ENCODE peak calls at places on chromosomes 16 and 17, in ten cellular contexts. X, Y, I, D, V, C, F, R, O and Z are unnamed samples.
A peak's percentile ranks its signal among the peaks of the same experiment; 100 is the strongest.

GRCh38 chr16:29745853-29746345 is at the start of gene C16orf54:
- DNase-seq in F (no peak), I (peak; percentile 95), O (peak; percentile 78), C (no peak), R (peak; percentile 92), D (no peak), X (peak; percentile 74), V (peak; percentile 96), Y (no peak), Z (peak; percentile 81)

GRCh38 chr17:54974758-54975157 is 6.2 kb downstream of the STXBP4 start:
- DNase-seq in I (no peak), D (no peak), X (no peak), F (no peak), Y (no peak), V (no peak), O (no peak), R (no peak), C (no peak), Z (no peak)

GRCh38 chr16:26905336-26905735 is 161.4 kb upstream of the C16orf82 start:
- DNase-seq in F (no peak), R (no peak), V (no peak), O (no peak), X (no peak), I (no peak), D (no peak), Y (no peak), C (no peak), Z (no peak)

GRCh38 chr17:79581306-79581932 is 29.4 kb downstream of the RBFOX3 start:
- DNase-seq in O (no peak), R (no peak), C (peak; percentile 14), D (no peak), Y (no peak), F (no peak), V (no peak), X (no peak), I (no peak), Z (no peak)

GRCh38 chr17:77210331-77210730 is 69.6 kb downstream of the SEC14L1 start:
- DNase-seq in C (no peak), V (no peak), D (no peak), O (no peak), Y (no peak), I (no peak), X (no peak), R (no peak), F (no peak), Z (no peak)

GRCh38 chr17:614637-615546 is 99.7 kb downstream of the VPS53 start:
- DNase-seq in D (no peak), O (no peak), X (no peak), F (no peak), Y (no peak), C (no peak), I (no peak), R (no peak), V (no peak), Z (no peak)

GRCh38 chr17:850828-851759 is 68.9 kb downstream of the MRM3 start:
- DNase-seq in D (no peak), R (no peak), F (no peak), X (no peak), Y (no peak), I (no peak), V (no peak), C (no peak), O (no peak), Z (no peak)

GRCh38 chr16:58029410-58029809 is 3.9 kb downstream of the MMP15 start:
- DNase-seq in F (no peak), O (no peak), C (no peak), R (no peak), X (no peak), D (no peak), Y (no peak), V (no peak), I (no peak), Z (no peak)

GRCh38 chr17:4937553-4937952 is 2.3 kb downstream of the SLC25A11 start:
- DNase-seq in R (no peak), V (no peak), I (no peak), F (no peak), X (no peak), O (no peak), D (no peak), C (no peak), Y (no peak), Z (no peak)

GRCh38 chr16:710500-711075 is 4.3 kb upstream of the METRN start:
- DNase-seq in I (no peak), D (no peak), O (no peak), F (no peak), C (no peak), R (no peak), V (no peak), X (no peak), Y (no peak), Z (no peak)

GRCh38 chr17:81976332-81977210 is 858 bp upstream of the ASPSCR1 start:
- DNase-seq in C (peak; percentile 38), X (no peak), F (no peak), O (peak; percentile 29), V (peak; percentile 35), Y (no peak), R (peak; percentile 60), I (no peak), D (no peak), Z (no peak)

GRCh38 chr17:41343031-41343430 is 7.6 kb downstream of the KRT33A start:
- DNase-seq in O (no peak), D (no peak), R (no peak), V (no peak), X (no peak), I (no peak), Y (no peak), F (no peak), C (no peak), Z (no peak)

GRCh38 chr16:89584768-89585549 is 9.4 kb downstream of the CPNE7 start:
- DNase-seq in F (no peak), V (no peak), X (no peak), O (no peak), I (no peak), C (no peak), Y (no peak), D (no peak), R (no peak), Z (no peak)

GRCh38 chr17:77675411-77675810 is 283.1 kb upstream of the TNRC6C start:
- DNase-seq in V (no peak), Y (no peak), O (no peak), F (no peak), X (no peak), I (no peak), R (no peak), C (no peak), D (no peak), Z (no peak)

GRCh38 chr17:3682033-3682432 is 13.4 kb downstream of the EMC6 start:
- DNase-seq in F (no peak), Y (no peak), R (no peak), I (no peak), O (no peak), D (no peak), C (no peak), X (no peak), V (no peak), Z (no peak)

GRCh38 chr17:55433629-55434422 is 12.2 kb upstream of the MMD start:
- DNase-seq in F (peak; percentile 75), X (no peak), V (no peak), C (no peak), D (no peak), O (no peak), R (no peak), Y (no peak), I (no peak), Z (no peak)

GRCh38 chr16:76081936-76082335 is 195.3 kb upstream of the CNTNAP4 start:
- DNase-seq in F (no peak), D (peak; percentile 0), Y (no peak), R (no peak), O (no peak), I (no peak), X (no peak), C (no peak), V (no peak), Z (no peak)

GRCh38 chr16:77585379-77585778 is 136.9 kb upstream of the NUDT7 start:
- DNase-seq in V (peak; percentile 14), I (no peak), D (no peak), R (no peak), X (no peak), Y (no peak), C (no peak), F (no peak), O (no peak), Z (no peak)

GRCh38 chr17:37535906-37536305 is 46.2 kb downstream of the DUSP14 start:
- DNase-seq in I (no peak), V (no peak), Y (no peak), D (no peak), O (no peak), X (no peak), F (no peak), C (no peak), R (no peak), Z (no peak)

GRCh38 chr16:84524346-84524920 is 20.0 kb upstream of the MEAK7 start:
- DNase-seq in I (no peak), X (no peak), O (no peak), C (no peak), V (no peak), R (no peak), Y (no peak), D (no peak), F (no peak), Z (no peak)

GRCh38 chr17:56937688-56938087 is 23.2 kb downstream of the COIL start:
- DNase-seq in D (no peak), I (no peak), F (no peak), O (no peak), R (no peak), Y (no peak), X (no peak), V (no peak), C (no peak), Z (no peak)

GRCh38 chr17:65277576-65277975 is 140.4 kb downstream of the RGS9 start:
- DNase-seq in I (no peak), D (no peak), F (no peak), O (no peak), R (no peak), V (no peak), X (no peak), Y (no peak), C (no peak), Z (no peak)

GRCh38 chr16:67939507-67940435 is 3.1 kb upstream of the PSMB10 start:
- DNase-seq in O (peak; percentile 44), I (no peak), D (no peak), V (no peak), Y (no peak), X (no peak), R (peak; percentile 76), C (no peak), F (no peak), Z (no peak)

GRCh38 chr17:65434878-65435277 is 126.6 kb downstream of the AXIN2 start:
- DNase-seq in D (no peak), F (no peak), X (no peak), R (no peak), V (no peak), I (no peak), O (no peak), C (no peak), Y (no peak), Z (no peak)

GRCh38 chr16:49092704-49093103 is 188.9 kb downstream of the CBLN1 start:
- DNase-seq in C (no peak), R (no peak), Y (no peak), V (no peak), F (no peak), X (no peak), D (no peak), I (no peak), O (no peak), Z (no peak)

GRCh38 chr16:57255686-57256415 is 10.8 kb downstream of the ARL2BP start:
- DNase-seq in X (no peak), Y (no peak), D (no peak), V (no peak), O (no peak), F (no peak), R (no peak), I (no peak), C (no peak), Z (peak; percentile 49)

GRCh38 chr16:75116081-75116910 is at the start of gene LDHD:
- DNase-seq in R (no peak), I (no peak), D (no peak), X (peak; percentile 80), V (peak; percentile 79), O (no peak), Y (peak; percentile 73), F (peak; percentile 10), C (no peak), Z (peak; percentile 95)

GRCh38 chr17:72529386-72529785 is 408.6 kb downstream of the SOX9 start:
- DNase-seq in C (no peak), D (no peak), X (no peak), I (no peak), R (no peak), V (no peak), F (peak; percentile 21), Y (no peak), O (no peak), Z (no peak)